ENCODE peak calls at places on chromosomes 3 and 15, in eight cellular contexts. M is Kasumi-1; W is cardiac fibroblast; O is MV-4-11; V is Daoy; Y is naive thymus-derived CD8-positive, alpha-beta T cell; Z is A172; C is lung. X is an unnamed sample.

GRCh38 chr3:62027796-62028195 is 345.6 kb downstream of the FEZF2 start:
- DNase-seq in V (no peak), M (no peak), O (no peak), Y (no peak), Z (no peak), C (no peak), W (no peak), X (no peak)

GRCh38 chr3:31968927-31969418 is 12.1 kb downstream of the OSBPL10 start:
- DNase-seq in Z (peak), C (no peak), W (peak), V (peak), O (no peak), Y (no peak), M (no peak), X (no peak)

GRCh38 chr3:49276475-49277356 is at the start of gene C3orf62:
- DNase-seq in O (peak), W (peak), Y (peak), C (peak), V (peak), Z (peak), M (no peak), X (peak)

GRCh38 chr3:164673738-164674137 is 404.6 kb downstream of the SI start:
- DNase-seq in V (no peak), M (no peak), O (no peak), W (no peak), Y (no peak), C (no peak), Z (no peak), X (no peak)

GRCh38 chr15:87681054-87681453 is 575.5 kb downstream of the NTRK3 start:
- DNase-seq in M (no peak), O (peak), C (no peak), Z (peak), Y (no peak), V (no peak), W (no peak), X (no peak)

GRCh38 chr3:126270145-126270811 is 86.9 kb downstream of the KLF15 start:
- DNase-seq in O (no peak), C (peak), M (no peak), W (peak), Y (no peak), V (no peak), Z (no peak), X (peak)

GRCh38 chr3:184765047-184765729 is 46.8 kb upstream of the VPS8 start:
- DNase-seq in Y (no peak), O (no peak), V (no peak), Z (no peak), W (no peak), M (no peak), C (no peak), X (no peak)

GRCh38 chr3:157488144-157488543 is 15.1 kb downstream of the VEPH1 start:
- DNase-seq in Y (no peak), O (no peak), Z (no peak), W (no peak), V (no peak), M (no peak), C (no peak), X (no peak)

GRCh38 chr3:31116651-31117050 is 222.2 kb upstream of the GADL1 start:
- DNase-seq in O (no peak), M (no peak), Z (no peak), W (peak), V (no peak), Y (no peak), C (no peak), X (no peak)

GRCh38 chr3:168249048-168249538 is 153.4 kb upstream of the GOLIM4 start:
- DNase-seq in V (peak), C (no peak), M (no peak), O (no peak), Y (no peak), Z (peak), W (peak), X (no peak)

GRCh38 chr15:65927545-65927944 is 58.3 kb downstream of the RAB11A start:
- DNase-seq in W (no peak), Y (no peak), Z (no peak), M (no peak), V (no peak), O (no peak), C (no peak), X (no peak)

GRCh38 chr3:27423463-27423862 is 54.3 kb upstream of the NEK10 start:
- DNase-seq in W (peak), Z (peak), C (no peak), M (no peak), V (peak), Y (no peak), O (no peak), X (no peak)

GRCh38 chr15:91522609-91523332 is 330.7 kb upstream of the SLCO3A1 start:
- DNase-seq in Y (no peak), W (no peak), O (no peak), C (no peak), Z (no peak), V (peak), M (no peak), X (no peak)

GRCh38 chr15:43977072-43977884 is 150.5 kb downstream of the WDR76 start:
- DNase-seq in O (no peak), W (no peak), V (peak), Y (no peak), M (no peak), C (no peak), Z (no peak), X (no peak)

GRCh38 chr15:63403254-63403945 is 21.8 kb upstream of the CA12 start:
- DNase-seq in O (no peak), Z (no peak), M (no peak), C (no peak), V (no peak), W (no peak), Y (no peak), X (no peak)

X was measured in thyroid gland.